ENCODE peak calls at places on chromosomes 13 and 19, in nine cellular contexts. D, E, U, P, N, Y, Z, I and Q are unnamed samples.

GRCh38 chr13:50323440-50324070 is 308.3 kb downstream of the KCNRG start:
- DNase-seq in N (peak; percentile 69), I (no peak), E (no peak), Z (no peak), U (no peak), P (peak; percentile 97), D (peak; percentile 78), Y (no peak), Q (no peak)

GRCh38 chr19:53977991-53978731 is 13.3 kb upstream of the CACNG6 start:
- DNase-seq in P (peak; percentile 90), Z (peak; percentile 74), Y (no peak), N (peak; percentile 73), U (no peak), D (peak; percentile 95), E (peak; percentile 73), I (no peak), Q (no peak)

GRCh38 chr13:40762849-40763248 is 8.1 kb downstream of the MRPS31 start:
- DNase-seq in P (peak; percentile 23), N (peak; percentile 13), I (no peak), U (no peak), Z (no peak), Y (no peak), E (no peak), D (no peak), Q (no peak)

GRCh38 chr13:25085125-25085742 is 10.7 kb upstream of the PABPC3 start:
- DNase-seq in P (peak; percentile 37), U (peak; percentile 39), I (no peak), Z (no peak), N (peak; percentile 75), D (peak; percentile 31), Y (no peak), E (no peak), Q (no peak)

GRCh38 chr13:41548031-41548430 is 90.7 kb downstream of the RGCC start:
- DNase-seq in Y (no peak), E (no peak), D (no peak), P (no peak), N (no peak), I (no peak), Z (no peak), U (no peak), Q (no peak)

GRCh38 chr13:32901994-32902780 is 114.0 kb upstream of the KL start:
- DNase-seq in N (peak; percentile 58), E (peak; percentile 58), U (no peak), D (no peak), Z (peak; percentile 20), Y (no peak), I (no peak), P (peak; percentile 32), Q (no peak)

GRCh38 chr19:8145969-8146368 is 3.4 kb downstream of the FBN3 start:
- DNase-seq in P (no peak), I (no peak), U (peak; percentile 77), N (no peak), D (no peak), Y (no peak), E (no peak), Z (no peak), Q (no peak)

GRCh38 chr13:71169125-71169524 is 697.9 kb downstream of the DACH1 start:
- DNase-seq in U (no peak), P (no peak), D (no peak), N (no peak), I (no peak), Y (no peak), E (no peak), Z (no peak), Q (no peak)

GRCh38 chr19:20247016-20247683 is 80.1 kb downstream of the ZNF486 start:
- DNase-seq in U (no peak), Y (no peak), E (no peak), N (peak; percentile 27), I (peak; percentile 43), D (no peak), P (peak; percentile 1), Z (no peak), Q (no peak)

GRCh38 chr13:38309397-38309796 is 40.3 kb upstream of the UFM1 start:
- DNase-seq in Y (no peak), I (no peak), P (no peak), N (no peak), E (no peak), U (no peak), Z (no peak), D (no peak), Q (no peak)

GRCh38 chr19:44764975-44765948 is 12.4 kb upstream of the CBLC start:
- DNase-seq in U (no peak), Y (no peak), E (peak; percentile 69), N (no peak), Z (no peak), D (no peak), I (peak; percentile 9), P (no peak), Q (peak; percentile 35)

GRCh38 chr13:113129921-113130750 is 7.5 kb downstream of the F10 start:
- DNase-seq in U (no peak), P (peak; percentile 31), I (no peak), D (no peak), Y (no peak), N (no peak), Z (peak; percentile 66), E (peak; percentile 60), Q (no peak)

GRCh38 chr19:43776285-43776684 is 4.5 kb downstream of the KCNN4 start:
- DNase-seq in Z (no peak), I (peak; percentile 46), Y (no peak), U (no peak), N (no peak), D (no peak), E (no peak), P (no peak), Q (no peak)

GRCh38 chr13:72384879-72385278 is 342.6 kb downstream of the MZT1 start:
- DNase-seq in D (peak; percentile 24), U (no peak), Y (no peak), E (no peak), N (peak; percentile 78), P (peak; percentile 55), Z (no peak), I (no peak), Q (no peak)

GRCh38 chr13:50847501-50847900 is 4.0 kb upstream of the DLEU7 start:
- DNase-seq in N (no peak), Z (no peak), Y (no peak), P (no peak), E (no peak), U (no peak), I (no peak), D (no peak), Q (no peak)

GRCh38 chr19:55383279-55383788 is 758 bp downstream of the TMEM238 start:
- DNase-seq in E (peak; percentile 40), P (no peak), D (no peak), Z (no peak), U (peak; percentile 53), N (no peak), Y (no peak), I (peak; percentile 31), Q (peak; percentile 22)

GRCh38 chr13:90105276-90105675 is 1242.2 kb upstream of the MIR17HG start:
- DNase-seq in N (peak; percentile 2), I (no peak), E (no peak), D (peak; percentile 4), P (peak; percentile 76), Z (no peak), Y (no peak), U (no peak), Q (peak; percentile 2)

GRCh38 chr19:40750035-40750284 is 317 bp downstream of the ACTMAP start:
- DNase-seq in D (no peak), I (no peak), P (no peak), U (no peak), E (no peak), Z (no peak), N (peak; percentile 25), Y (no peak), Q (no peak)